ENCODE peak calls at places on chromosomes 16 and 17, in six cellular contexts. Y, Z, Q, X, S and L are unnamed samples.

GRCh38 chr16:11599579-11599978 is 12.9 kb upstream of the LITAF start:
- DNase-seq in X (no peak), Z (no peak), Y (no peak), S (no peak), Q (no peak), L (no peak)

GRCh38 chr16:11583171-11583570 is 3.5 kb downstream of the LITAF start:
- DNase-seq in S (no peak), Z (no peak), X (no peak), Q (no peak), Y (no peak), L (no peak)

GRCh38 chr17:50798424-50799344 is 31.4 kb upstream of the ANKRD40CL start:
- DNase-seq in Q (no peak), S (no peak), Y (no peak), X (no peak), Z (no peak), L (no peak)

GRCh38 chr16:17571499-17572093 is 100.8 kb upstream of the XYLT1 start:
- DNase-seq in Q (no peak), X (no peak), Z (no peak), Y (no peak), S (no peak), L (no peak)

GRCh38 chr16:30740364-30741251 is 7.6 kb upstream of the PHKG2 start:
- DNase-seq in S (no peak), X (peak; percentile 79), Q (no peak), Y (no peak), Z (no peak), L (no peak)

GRCh38 chr16:87608400-87608985 is 6.2 kb downstream of the JPH3 start:
- DNase-seq in Y (peak; percentile 67), Q (peak; percentile 71), X (peak; percentile 20), Z (peak; percentile 97), S (peak; percentile 80), L (no peak)

GRCh38 chr17:376936-377863 is 24.6 kb upstream of the RPH3AL start:
- DNase-seq in Q (no peak), S (no peak), Z (no peak), Y (no peak), X (peak; percentile 27), L (no peak)

GRCh38 chr17:71631483-71631882 is 489.3 kb upstream of the SOX9 start:
- DNase-seq in Y (no peak), Q (no peak), S (no peak), Z (no peak), X (no peak), L (no peak)

GRCh38 chr17:47801176-47801765 is 20.3 kb downstream of the OSBPL7 start:
- DNase-seq in Z (no peak), S (no peak), Y (no peak), Q (no peak), X (no peak), L (no peak)

GRCh38 chr17:11900103-11900502 is 97.2 kb downstream of the ZNF18 start:
- DNase-seq in Q (no peak), X (no peak), Y (no peak), S (no peak), Z (no peak), L (no peak)

GRCh38 chr16:63129411-63130125 is 1093.3 kb upstream of the CDH8 start:
- DNase-seq in Z (no peak), X (no peak), Q (no peak), S (no peak), Y (no peak), L (no peak)

GRCh38 chr17:7328840-7329359 is at the start of gene NEURL4:
- DNase-seq in X (no peak), Z (no peak), S (peak; percentile 37), Q (no peak), Y (no peak), L (no peak)

GRCh38 chr16:19991614-19992013 is 82.1 kb downstream of the GPR139 start:
- DNase-seq in Y (no peak), Q (no peak), Z (no peak), S (no peak), X (no peak), L (no peak)

GRCh38 chr16:70740919-70741778 is 55.3 kb upstream of the MTSS2 start:
- DNase-seq in Z (no peak), Y (no peak), S (no peak), X (no peak), Q (no peak), L (no peak)

GRCh38 chr16:84737658-84738057 is 37.9 kb downstream of the USP10 start:
- DNase-seq in Z (no peak), Q (no peak), Y (no peak), S (no peak), X (no peak), L (no peak)

GRCh38 chr17:74424658-74425057 is 7.2 kb upstream of the GPRC5C start:
- DNase-seq in S (no peak), Q (no peak), Z (no peak), X (no peak), Y (no peak), L (no peak)

GRCh38 chr17:73697872-73698271 is 53.6 kb upstream of the SDK2 start:
- DNase-seq in Z (no peak), Y (no peak), Q (no peak), X (no peak), S (no peak), L (no peak)

GRCh38 chr17:30345527-30346075 is 11.7 kb upstream of the TMIGD1 start:
- DNase-seq in S (no peak), Y (no peak), Z (no peak), Q (no peak), X (no peak), L (no peak)

GRCh38 chr17:64682261-64683181 is 20.4 kb upstream of the SMURF2 start:
- DNase-seq in Q (no peak), Z (no peak), S (no peak), Y (no peak), X (no peak), L (no peak)

GRCh38 chr17:68085751-68086445 is 50.4 kb downstream of the KPNA2 start:
- DNase-seq in Y (no peak), X (no peak), S (no peak), Q (no peak), Z (no peak), L (peak; percentile 29)

GRCh38 chr16:29147710-29148425 is 163.0 kb downstream of the LAT start:
- DNase-seq in Y (no peak), Q (no peak), Z (no peak), X (no peak), S (no peak), L (no peak)

GRCh38 chr16:22386976-22387375 is 12.6 kb upstream of the CDR2 start:
- DNase-seq in Z (no peak), Y (no peak), Q (no peak), X (peak; percentile 63), S (no peak), L (no peak)

GRCh38 chr16:53837421-53837820 is 133.5 kb downstream of the FTO start:
- DNase-seq in Y (no peak), Q (no peak), Z (no peak), X (no peak), S (no peak), L (no peak)

GRCh38 chr17:80095844-80096475 is 5.4 kb upstream of the GAA start:
- DNase-seq in Y (no peak), X (no peak), S (no peak), Z (no peak), Q (no peak), L (no peak)

GRCh38 chr17:47663997-47664941 is 14.6 kb downstream of the KPNB1 start:
- DNase-seq in X (peak; percentile 47), Y (no peak), S (peak; percentile 66), Z (peak; percentile 66), Q (peak; percentile 63), L (no peak)

GRCh38 chr16:78560997-78561396 is 461.5 kb downstream of the WWOX start:
- DNase-seq in S (no peak), Z (no peak), Q (no peak), Y (no peak), X (no peak), L (no peak)

GRCh38 chr17:16820161-16820877 is 130.3 kb downstream of the CCDC144A start:
- DNase-seq in S (no peak), X (no peak), Z (no peak), Q (no peak), Y (no peak), L (no peak)

GRCh38 chr16:10391339-10391738 is 5.5 kb downstream of the ATF7IP2 start:
- DNase-seq in X (no peak), Z (no peak), S (no peak), Y (no peak), Q (no peak), L (no peak)

GRCh38 chr16:84569382-84569987 is 48.4 kb downstream of the COTL1 start:
- DNase-seq in S (no peak), X (no peak), Y (no peak), Q (no peak), Z (no peak), L (no peak)